ENCODE peak calls at places on chromosomes 12 and 14, in five cellular contexts. S is activated B cell treated with CpG ODN at 0.5 μM for 24 hours, X is H54, A is AG04450, H is fibroblast of the aortic adventitia. P is an unnamed sample.

GRCh38 chr12:13661005-13661887 is 320.2 kb downstream of the GRIN2B start:
- DNase-seq in S (no peak), X (peak), A (peak), H (peak), P (peak)

GRCh38 chr14:100488057-100488456 is 99.2 kb downstream of the BEGAIN start:
- DNase-seq in S (no peak), X (no peak), A (no peak), H (no peak), P (no peak)

GRCh38 chr12:47715393-47715876 is 9.6 kb upstream of the RPAP3 start:
- DNase-seq in S (peak), X (no peak), A (no peak), H (peak), P (peak)

GRCh38 chr14:100144996-100145646 is 14.3 kb downstream of the DEGS2 start:
- DNase-seq in S (no peak), X (no peak), A (no peak), H (no peak), P (no peak)

GRCh38 chr12:11650279-11650696 is 814 bp downstream of the ETV6 start:
- DNase-seq in S (no peak), X (no peak), A (no peak), H (no peak), P (no peak)

GRCh38 chr12:52655720-52656124 is 3.7 kb upstream of the KRT2 start:
- DNase-seq in S (no peak), X (no peak), A (no peak), H (no peak), P (no peak)

GRCh38 chr12:46177020-46177419 is 91.8 kb downstream of the SLC38A1 start:
- DNase-seq in S (no peak), X (no peak), A (no peak), H (no peak), P (no peak)

GRCh38 chr14:54023027-54023426 is 66.4 kb upstream of the BMP4 start:
- DNase-seq in S (no peak), X (no peak), A (no peak), H (no peak), P (no peak)

P was measured in amniotic epithelial cell.